ENCODE peak calls at places on chromosome 10, in seven cellular contexts. K is HepG2, R is psoas muscle, B is tibial artery, G is stomach, N is uterus, E is IMR-90. F is an unnamed sample.
A peak's percentile ranks its signal among the peaks of the same experiment; 100 is the strongest.

GRCh38 chr10:71348850-71349249 is 29.8 kb downstream of the SLC29A3 start:
- DNase-seq in G (no peak), K (no peak), B (no peak), E (no peak), N (no peak), R (no peak), F (no peak)

GRCh38 chr10:130924138-130924819 is 387.2 kb downstream of the TCERG1L start:
- DNase-seq in K (no peak), E (no peak), G (no peak), R (no peak), N (no peak), B (no peak), F (no peak)

GRCh38 chr10:107442035-107442505 is 277.6 kb upstream of the SORCS1 start:
- DNase-seq in E (peak; percentile 41), B (no peak), G (no peak), N (no peak), R (no peak), K (no peak), F (peak; percentile 31)

GRCh38 chr10:72665925-72666324 is 26.0 kb upstream of the MCU start:
- DNase-seq in G (no peak), K (no peak), E (peak; percentile 51), R (no peak), B (no peak), N (no peak), F (peak; percentile 38)

GRCh38 chr10:110311357-110311949 is 6.7 kb upstream of the SMNDC1 start:
- DNase-seq in R (no peak), K (peak; percentile 42), B (no peak), E (peak; percentile 70), G (peak; percentile 57), N (peak; percentile 35), F (peak; percentile 45)

GRCh38 chr10:103896225-103896624 is 21.8 kb downstream of the STN1 start:
- DNase-seq in N (no peak), B (no peak), R (no peak), K (no peak), G (no peak), E (peak; percentile 46), F (peak; percentile 13)

GRCh38 chr10:61987951-61988379 is 86.5 kb downstream of the ARID5B start:
- DNase-seq in N (no peak), B (no peak), G (no peak), K (no peak), R (no peak), E (peak; percentile 29), F (no peak)

GRCh38 chr10:64093304-64093703 is 572.1 kb downstream of the REEP3 start:
- DNase-seq in E (no peak), G (no peak), K (no peak), R (no peak), N (no peak), B (no peak), F (no peak)

GRCh38 chr10:31194986-31195385 is 124.0 kb upstream of the ZEB1 start:
- DNase-seq in R (no peak), E (peak; percentile 43), K (no peak), B (no peak), G (no peak), N (no peak), F (peak; percentile 32)

GRCh38 chr10:62560207-62560819 is 186.1 kb downstream of the ZNF365 start:
- DNase-seq in B (peak; percentile 69), R (peak; percentile 27), E (peak; percentile 79), G (no peak), N (peak; percentile 49), K (no peak), F (peak; percentile 80)

GRCh38 chr10:11301571-11302111 is 284.0 kb downstream of the CELF2 start:
- DNase-seq in N (no peak), E (no peak), K (no peak), R (no peak), B (no peak), G (no peak), F (no peak)

GRCh38 chr10:107340345-107340744 is 175.8 kb upstream of the SORCS1 start:
- DNase-seq in B (no peak), E (no peak), R (no peak), N (peak; percentile 16), K (no peak), G (no peak), F (no peak)

GRCh38 chr10:47176206-47176902 is 123.6 kb upstream of the GDF10 start:
- DNase-seq in N (no peak), G (no peak), B (no peak), E (no peak), R (no peak), K (no peak), F (no peak)

GRCh38 chr10:106044511-106044910 is 1120.0 kb downstream of the SORCS1 start:
- DNase-seq in K (no peak), B (no peak), G (no peak), N (no peak), E (no peak), R (no peak), F (no peak)

GRCh38 chr10:27893320-27894014 is 105.4 kb downstream of the ODAD2 start:
- DNase-seq in B (no peak), K (no peak), E (peak; percentile 31), G (no peak), R (no peak), N (no peak), F (peak; percentile 80)

GRCh38 chr10:86520871-86521619 is 547 bp downstream of the WAPL start:
- DNase-seq in K (peak; percentile 40), B (peak; percentile 67), G (peak; percentile 61), N (peak; percentile 33), E (peak; percentile 42), R (peak; percentile 60), F (peak; percentile 57)

GRCh38 chr10:4763960-4764428 is 62.0 kb upstream of the AKR1E2 start:
- DNase-seq in R (no peak), B (no peak), E (peak; percentile 87), K (no peak), G (no peak), N (no peak), F (peak; percentile 89)

GRCh38 chr10:121627810-121628209 is 29.6 kb upstream of the FGFR2 start:
- DNase-seq in E (no peak), K (no peak), N (no peak), G (no peak), B (no peak), R (no peak), F (no peak)

GRCh38 chr10:124642076-124642710 is 102.0 kb downstream of the FAM53B start:
- DNase-seq in B (no peak), K (no peak), G (no peak), R (no peak), N (no peak), E (no peak), F (no peak)

GRCh38 chr10:131179386-131179785 is 132.1 kb downstream of the TCERG1L start:
- DNase-seq in K (no peak), N (no peak), G (no peak), B (no peak), R (no peak), E (no peak), F (no peak)

GRCh38 chr10:101031128-101031795 is at the start of the genes PDZD7 and SFXN3:
- DNase-seq in B (peak; percentile 93), R (peak; percentile 98), N (peak; percentile 96), G (peak; percentile 98), E (peak; percentile 91), K (peak; percentile 79), F (peak; percentile 94)

GRCh38 chr10:86286591-86287421 is 79.8 kb downstream of the GRID1 start:
- DNase-seq in G (peak; percentile 17), N (no peak), B (no peak), R (no peak), E (no peak), K (no peak), F (no peak)

GRCh38 chr10:78772083-78772482 is 296.7 kb upstream of the ZMIZ1 start:
- DNase-seq in B (no peak), N (no peak), R (no peak), E (no peak), G (no peak), K (no peak), F (no peak)

DNA sequence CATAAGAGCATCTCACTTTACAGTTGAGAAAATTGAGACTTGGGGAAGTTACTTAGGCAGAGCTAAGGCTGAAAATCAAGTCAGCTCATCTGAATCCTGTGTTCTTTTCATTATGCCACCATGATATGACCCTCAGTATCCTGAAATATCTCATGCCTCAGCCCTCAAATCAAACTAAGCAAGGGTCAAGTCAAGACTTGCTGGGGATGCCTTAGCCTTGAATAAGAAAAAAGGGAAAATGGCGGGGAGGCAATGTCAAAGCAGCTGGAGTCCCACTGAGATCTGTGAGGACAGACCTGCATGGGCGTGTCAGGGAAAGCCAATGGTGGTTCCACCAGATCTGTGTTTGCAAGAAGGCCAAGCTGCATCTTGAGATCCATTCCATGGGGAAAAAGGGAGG is 91.0 kb upstream of the CACUL1 start:
- DNase-seq in K (no peak), B (no peak), R (no peak), G (no peak), N (no peak), E (no peak), F (no peak)
- H3K27ac ChIP-seq in K (no peak overlapping the region), B (no peak overlapping the region), R (no peak overlapping the region), G (no peak overlapping the region), N (no peak overlapping the region), E (no peak overlapping the region), F (no peak overlapping the region)

GRCh38 chr10:22374489-22375126 is 29.3 kb downstream of the SPAG6 start:
- DNase-seq in B (no peak), N (no peak), K (no peak), G (no peak), R (no peak), E (no peak), F (no peak)
- H3K27ac ChIP-seq in B (no peak overlapping the region), N (no peak overlapping the region), K (no peak overlapping the region), G (no peak overlapping the region), R (no peak overlapping the region), E (no peak overlapping the region), F (no peak overlapping the region)

GRCh38 chr10:132433671-132434340 is 36.8 kb downstream of the PWWP2B start:
- DNase-seq in G (no peak), E (no peak), N (no peak), R (no peak), K (no peak), B (no peak), F (no peak)
- H3K27ac ChIP-seq in G (no peak overlapping the region), E (no peak overlapping the region), N (no peak overlapping the region), R (no peak overlapping the region), K (no peak overlapping the region), B (no peak overlapping the region), F (no peak overlapping the region)

DNA sequence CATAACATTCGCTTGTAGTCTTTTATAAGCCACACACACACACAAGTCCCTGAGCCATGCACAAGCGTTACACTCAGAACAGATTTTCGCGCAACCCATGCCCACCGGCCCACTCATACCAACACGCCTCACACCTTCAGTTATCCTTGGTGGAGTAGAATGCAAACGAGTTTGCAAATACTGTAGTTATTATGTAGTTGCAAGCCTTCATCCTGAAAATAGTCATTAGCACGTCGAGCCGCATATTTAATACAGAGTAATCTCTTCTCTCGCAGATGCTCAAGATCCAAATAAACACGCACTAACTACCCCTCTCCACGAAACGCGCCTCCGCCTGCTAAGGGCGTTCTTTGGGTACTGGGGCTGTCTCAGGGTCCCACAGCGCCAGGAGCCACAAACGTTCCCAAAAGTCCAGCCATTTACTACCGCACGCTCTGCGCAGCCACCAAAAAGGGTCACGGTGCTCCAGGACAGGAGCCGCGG is 1.8 kb downstream of the NKX2-3 start:
- DNase-seq in K (no peak), G (no peak), R (no peak), N (no peak), B (no peak), E (no peak), F (no peak)
- H3K27ac ChIP-seq in K (no peak overlapping the region), G (no peak overlapping the region), R (no peak overlapping the region), N (no peak overlapping the region), B (no peak overlapping the region), E (no peak overlapping the region), F (no peak overlapping the region)

GRCh38 chr10:69733791-69734261 is 67.9 kb upstream of the COL13A1 start:
- DNase-seq in N (no peak), K (no peak), E (peak; percentile 68), G (no peak), B (no peak), R (no peak), F (peak; percentile 84)
- H3K27ac ChIP-seq in N (no peak overlapping the region), K (no peak overlapping the region), E (peak overlapping the region; percentile 31), G (no peak overlapping the region), B (peak overlapping the region; percentile 82), R (peak overlapping the region; percentile 76), F (no peak overlapping the region)

F was measured in fibroblast of lung.